ENCODE peak calls at places on chromosomes 2 and 18, in four cellular contexts. Y is heart right ventricle, S is A549, Q is thoracic aorta. Z is an unnamed sample. For H3K4me1, the result is how much of the 10 kb centered on the place peaks cover.

GRCh38 chr18:75638223-75638596 is 210.7 kb upstream of the SMIM21 start:
- DNase-seq in Y (no peak), S (no peak), Q (no peak), Z (no peak)

GRCh38 chr2:42767899-42768705 is 4.2 kb upstream of the OXER1 start:
- DNase-seq in Y (no peak), S (no peak), Q (no peak), Z (no peak)

GRCh38 chr2:225556461-225556860 is 157.0 kb downstream of the NYAP2 start:
- DNase-seq in Y (no peak), S (no peak), Q (no peak), Z (no peak)

GRCh38 chr2:43212931-43213330 is 13.5 kb downstream of the ZFP36L2 start:
- DNase-seq in Q (no peak), Y (peak), S (no peak), Z (peak)

GRCh38 chr18:43247944-43248343 is 29.3 kb downstream of the SYT4 start:
- DNase-seq in Q (no peak), Y (no peak), S (no peak), Z (no peak)

GRCh38 chr18:12366794-12367193 is 10.2 kb downstream of the AFG3L2 start:
- DNase-seq in Q (no peak), Y (no peak), S (no peak), Z (no peak)

GRCh38 chr18:42030586-42031182 is 75.7 kb downstream of the PIK3C3 start:
- DNase-seq in Q (no peak), S (peak), Y (no peak), Z (no peak)

GRCh38 chr18:22552254-22552653 is 134.5 kb upstream of the CTAGE1 start:
- DNase-seq in Q (no peak), Y (no peak), S (no peak), Z (no peak)

GRCh38 chr2:28030600-28030999 is 140.1 kb downstream of the BABAM2 start:
- DNase-seq in Q (no peak), Y (no peak), S (no peak), Z (no peak)

GRCh38 chr2:157246212-157247067 is 11.1 kb upstream of the GALNT5 start:
- DNase-seq in S (peak), Q (no peak), Y (no peak), Z (no peak)

GRCh38 chr18:2653467-2653866 is 2.1 kb upstream of the SMCHD1 start:
- DNase-seq in Q (no peak), S (no peak), Y (no peak), Z (no peak)

GRCh38 chr2:148893906-148894305 is 18.9 kb downstream of the KIF5C start:
- DNase-seq in S (no peak), Q (no peak), Y (no peak), Z (no peak)

GRCh38 chr2:129748653-129749052 is 230.8 kb upstream of the RAB6C start:
- DNase-seq in Q (no peak), S (peak), Y (no peak), Z (no peak)

GRCh38 chr2:62270728-62271127 is 74.8 kb downstream of the B3GNT2 start:
- DNase-seq in Q (no peak), S (no peak), Y (peak), Z (peak)

GRCh38 chr2:44362207-44363015 is 664 bp downstream of the CAMKMT start:
- DNase-seq in Y (peak), Q (no peak), S (peak), Z (no peak)

GRCh38 chr2:239638376-239638775 is 237.6 kb upstream of the HDAC4 start:
- DNase-seq in Y (no peak), Q (no peak), S (no peak), Z (no peak)

GRCh38 chr2:235877271-235877670 is 290.9 kb downstream of the GBX2 start:
- DNase-seq in Y (no peak), Q (no peak), S (no peak), Z (no peak)

GRCh38 chr18:37294951-37295350 is 270.6 kb downstream of the CELF4 start:
- DNase-seq in Q (no peak), Y (no peak), S (peak), Z (no peak)

GRCh38 chr2:16750175-16750924 is 84.7 kb upstream of the CYRIA start:
- DNase-seq in Q (no peak), S (no peak), Y (no peak), Z (no peak)

GRCh38 chr18:55875330-55875933 is 287.4 kb upstream of the TCF4 start:
- DNase-seq in Y (no peak), S (no peak), Q (no peak), Z (peak)

GRCh38 chr2:80073134-80073561 is 231.4 kb downstream of the LRRTM1 start:
- DNase-seq in S (peak), Q (no peak), Y (no peak), Z (peak)

GRCh38 chr2:191230174-191230573 is 15.0 kb upstream of the MYO1B start:
- DNase-seq in Q (no peak), S (no peak), Y (no peak), Z (no peak)

GRCh38 chr18:58202406-58202730 is 158.3 kb downstream of the NEDD4L start:
- DNase-seq in Q (no peak), Y (no peak), S (no peak), Z (no peak)

GRCh38 chr2:159867557-159868330 is 69.7 kb upstream of the CD302 start:
- DNase-seq in S (no peak), Q (no peak), Y (no peak), Z (no peak)

GRCh38 chr2:134681201-134681600 is 37.6 kb downstream of the TMEM163 start:
- DNase-seq in Q (no peak), Y (no peak), S (no peak), Z (no peak)

GRCh38 chr18:45954070-45954712 is 12.9 kb downstream of the EPG5 start:
- DNase-seq in Y (no peak), Q (no peak), S (peak), Z (no peak)

GRCh38 chr18:37483221-37483971 is 82.2 kb downstream of the CELF4 start:
- DNase-seq in Q (no peak), S (peak), Y (no peak), Z (no peak)

GRCh38 chr18:39863916-39864315 is 2091.1 kb upstream of the PIK3C3 start:
- DNase-seq in Y (no peak), S (no peak), Q (no peak), Z (no peak)

GRCh38 chr18:50424877-50425690 is 50.2 kb downstream of the SKA1 start:
- DNase-seq in Q (no peak), S (no peak), Y (peak), Z (no peak)

GRCh38 chr2:195984951-195985726 is 83.5 kb downstream of the DNAH7 start:
- DNase-seq in Q (no peak), Y (no peak), S (no peak), Z (no peak)

GRCh38 chr2:203718087-203718486 is 11.6 kb downstream of the CD28 start:
- DNase-seq in S (no peak), Y (no peak), Q (no peak), Z (no peak)

GRCh38 chr2:96527052-96527964 is 9.2 kb upstream of the ARID5A start:
- DNase-seq in S (no peak), Q (no peak), Y (peak), Z (peak)

GRCh38 chr2:215695876-215696275 is 260.0 kb upstream of the FN1 start:
- DNase-seq in Y (no peak), S (no peak), Q (no peak), Z (no peak)

GRCh38 chr2:95121495-95122196 is at the start of gene MRPS5:
- DNase-seq in S (peak), Q (peak), Y (peak), Z (peak)

GRCh38 chr2:88959480-88960204 is 268.2 kb downstream of the RPIA start:
- DNase-seq in S (peak), Q (no peak), Y (no peak), Z (no peak)

GRCh38 chr2:207933396-207934045 is 91.8 kb downstream of the PLEKHM3 start:
- DNase-seq in Q (no peak), S (no peak), Y (no peak), Z (no peak)

GRCh38 chr2:227834423-227834822 is 20.8 kb downstream of the CCL20 start:
- DNase-seq in Q (no peak), Y (no peak), S (peak), Z (no peak)

GRCh38 chr2:241561811-241562210 is 3.3 kb downstream of the BOK start:
- DNase-seq in Y (peak), Q (peak), S (no peak), Z (peak)

GRCh38 chr2:46329803-46330775 is 32.9 kb downstream of the EPAS1 start:
- DNase-seq in Q (no peak), S (peak), Y (no peak), Z (no peak)
- H3K4me1 ChIP-seq in Q (half or more), S (half or more), Y (half or more), Z (half or more)

DNA sequence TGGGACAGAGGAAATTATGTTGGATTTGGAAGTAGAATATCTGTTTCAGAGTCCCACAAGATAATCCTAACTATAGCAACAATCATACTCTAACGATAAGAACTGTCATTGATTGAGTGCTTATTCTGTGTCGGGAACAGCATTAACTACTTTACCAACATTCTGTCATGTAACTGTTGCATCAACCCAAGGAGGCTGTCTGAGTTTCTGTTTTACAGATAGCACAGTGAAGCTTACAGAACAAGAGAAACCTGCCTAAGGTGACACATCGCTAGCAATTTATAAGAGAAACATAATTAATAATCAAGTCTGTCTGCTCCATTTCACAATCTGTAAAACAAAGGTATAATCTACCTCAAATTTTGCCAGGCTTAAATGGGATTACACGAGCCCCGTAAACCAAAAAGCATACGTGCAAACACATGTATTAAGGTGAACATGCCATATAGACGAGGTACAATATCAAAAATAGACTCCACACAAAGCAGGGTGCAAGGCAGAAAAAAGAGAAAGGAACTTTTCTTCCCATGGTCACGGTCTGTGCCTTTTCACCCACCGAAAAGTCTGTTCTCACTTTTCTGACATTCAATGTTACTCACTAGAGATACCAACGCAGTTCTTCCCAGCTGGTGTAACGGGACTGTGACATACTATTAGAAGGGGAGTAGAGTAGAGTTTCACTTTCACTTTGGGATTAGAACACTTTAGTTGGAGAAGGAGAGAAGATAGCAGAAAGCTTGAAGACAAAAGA is 37.2 kb upstream of the SLC8A1 start:
- DNase-seq in Y (no peak), S (no peak), Q (no peak), Z (no peak)
- H3K4me3 ChIP-seq in Y (peak), S (peak), Q (peak), Z (peak)

DNA sequence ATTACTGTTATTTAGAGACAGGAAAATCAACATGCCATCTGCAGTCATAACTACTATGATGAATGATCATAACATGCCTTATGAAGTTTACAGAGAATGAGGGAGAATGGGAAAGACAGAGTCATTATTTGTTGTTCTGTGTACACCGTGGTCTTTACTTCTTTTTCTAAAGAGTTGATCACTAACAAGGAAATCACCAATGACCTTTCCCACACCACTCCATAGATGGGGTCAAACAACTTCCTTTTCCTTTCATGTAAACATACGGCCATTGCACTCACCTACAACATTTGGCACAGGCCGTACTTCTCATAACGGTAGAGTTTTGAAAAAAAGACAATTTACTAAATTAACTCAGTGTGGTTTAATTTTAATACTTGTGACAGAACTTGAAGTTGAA is 84.3 kb downstream of the PIEZO2 start:
- DNase-seq in Q (no peak), S (no peak), Y (no peak), Z (no peak)
- H3K4me1 ChIP-seq in Q (under half), S (under half), Y (under half), Z (under half)

GRCh38 chr2:171996021-171996420 is 3.7 kb upstream of the METAP1D start:
- DNase-seq in Y (no peak), Q (no peak), S (no peak), Z (no peak)

GRCh38 chr2:171999604-172000469 is at the start of gene METAP1D:
- DNase-seq in S (peak), Q (peak), Y (peak), Z (peak)

GRCh38 chr2:171995586-171995985 is 4.2 kb upstream of the METAP1D start:
- DNase-seq in S (no peak), Q (no peak), Y (no peak), Z (no peak)

GRCh38 chr2:172000696-172001361 is 1.1 kb downstream of the METAP1D start:
- DNase-seq in Q (no peak), Y (no peak), S (no peak), Z (no peak)

GRCh38 chr2:171999125-171999524 is 628 bp upstream of the METAP1D start:
- DNase-seq in Y (no peak), S (no peak), Q (no peak), Z (no peak)
- H3K4me3 ChIP-seq in Y (peak), S (peak), Q (peak), Z (peak)